ENCODE peak calls at places on chromosomes 1 and 21, in eight cellular contexts. One of them, this sample, is unnamed. For H3K4me1, the result is how much of the 10 kb centered on the place peaks cover.

GRCh38 chr1:50980505-50980904 is 10.5 kb downstream of the CDKN2C start:
- DNase-seq in lung: no peak
- DNase-seq in IMR-90: no peak
- DNase-seq in esophagus muscularis mucosa: no peak
- DNase-seq in right cardiac atrium: no peak
- DNase-seq in left lung: no peak
- DNase-seq in CD8-positive, alpha-beta memory T cell: no peak
- DNase-seq in mammary epithelial cell: no peak
- DNase-seq in this sample: no peak

GRCh38 chr1:23875382-23875781 is 7.3 kb upstream of the FUCA1 start:
- DNase-seq in esophagus muscularis mucosa: no peak
- DNase-seq in right cardiac atrium: no peak
- DNase-seq in lung: no peak
- DNase-seq in CD8-positive, alpha-beta memory T cell: no peak
- DNase-seq in left lung: no peak
- DNase-seq in IMR-90: no peak
- DNase-seq in mammary epithelial cell: no peak
- DNase-seq in this sample: no peak

GRCh38 chr1:236759252-236759859 is 35.7 kb upstream of the MTR start:
- DNase-seq in esophagus muscularis mucosa: no peak
- DNase-seq in lung: no peak
- DNase-seq in CD8-positive, alpha-beta memory T cell: peak
- DNase-seq in IMR-90: peak
- DNase-seq in left lung: no peak
- DNase-seq in mammary epithelial cell: peak
- DNase-seq in right cardiac atrium: no peak
- DNase-seq in this sample: peak

GRCh38 chr1:197868751-197869501 is 33.5 kb upstream of the C1orf53 start:
- DNase-seq in mammary epithelial cell: peak
- DNase-seq in lung: no peak
- DNase-seq in IMR-90: peak
- DNase-seq in right cardiac atrium: no peak
- DNase-seq in CD8-positive, alpha-beta memory T cell: peak
- DNase-seq in left lung: no peak
- DNase-seq in esophagus muscularis mucosa: no peak
- DNase-seq in this sample: peak

GRCh38 chr1:231781887-231782286 is 155.3 kb downstream of the DISC1 start:
- DNase-seq in left lung: no peak
- DNase-seq in esophagus muscularis mucosa: no peak
- DNase-seq in lung: no peak
- DNase-seq in right cardiac atrium: no peak
- DNase-seq in IMR-90: no peak
- DNase-seq in mammary epithelial cell: no peak
- DNase-seq in CD8-positive, alpha-beta memory T cell: no peak
- DNase-seq in this sample: no peak

GRCh38 chr1:202438393-202439174 is 90.1 kb downstream of the PPP1R12B start:
- DNase-seq in IMR-90: no peak
- DNase-seq in mammary epithelial cell: no peak
- DNase-seq in esophagus muscularis mucosa: no peak
- DNase-seq in lung: no peak
- DNase-seq in CD8-positive, alpha-beta memory T cell: no peak
- DNase-seq in right cardiac atrium: no peak
- DNase-seq in left lung: no peak
- DNase-seq in this sample: no peak

GRCh38 chr1:89262643-89263042 is 10.0 kb downstream of the GBP5 start:
- DNase-seq in lung: no peak
- DNase-seq in mammary epithelial cell: peak
- DNase-seq in esophagus muscularis mucosa: no peak
- DNase-seq in left lung: no peak
- DNase-seq in IMR-90: peak
- DNase-seq in CD8-positive, alpha-beta memory T cell: no peak
- DNase-seq in right cardiac atrium: no peak
- DNase-seq in this sample: no peak

GRCh38 chr1:15038232-15039016 is 115.1 kb upstream of the TMEM51 start:
- DNase-seq in left lung: no peak
- DNase-seq in right cardiac atrium: no peak
- DNase-seq in esophagus muscularis mucosa: no peak
- DNase-seq in lung: no peak
- DNase-seq in IMR-90: peak
- DNase-seq in mammary epithelial cell: peak
- DNase-seq in CD8-positive, alpha-beta memory T cell: no peak
- DNase-seq in this sample: peak

GRCh38 chr1:103337779-103338178 is 187.7 kb upstream of the RNPC3 start:
- DNase-seq in mammary epithelial cell: no peak
- DNase-seq in IMR-90: no peak
- DNase-seq in lung: no peak
- DNase-seq in CD8-positive, alpha-beta memory T cell: no peak
- DNase-seq in right cardiac atrium: no peak
- DNase-seq in left lung: no peak
- DNase-seq in esophagus muscularis mucosa: no peak
- DNase-seq in this sample: no peak

GRCh38 chr1:185257947-185258203 is 59.2 kb downstream of the IVNS1ABP start:
- DNase-seq in right cardiac atrium: no peak
- DNase-seq in left lung: no peak
- DNase-seq in esophagus muscularis mucosa: no peak
- DNase-seq in mammary epithelial cell: peak
- DNase-seq in lung: no peak
- DNase-seq in CD8-positive, alpha-beta memory T cell: no peak
- DNase-seq in IMR-90: peak
- DNase-seq in this sample: no peak

GRCh38 chr21:25636727-25637126 is 2.3 kb upstream of the JAM2 start:
- DNase-seq in right cardiac atrium: no peak
- DNase-seq in mammary epithelial cell: no peak
- DNase-seq in lung: no peak
- DNase-seq in IMR-90: peak
- DNase-seq in esophagus muscularis mucosa: no peak
- DNase-seq in left lung: no peak
- DNase-seq in CD8-positive, alpha-beta memory T cell: no peak
- DNase-seq in this sample: no peak

DNA sequence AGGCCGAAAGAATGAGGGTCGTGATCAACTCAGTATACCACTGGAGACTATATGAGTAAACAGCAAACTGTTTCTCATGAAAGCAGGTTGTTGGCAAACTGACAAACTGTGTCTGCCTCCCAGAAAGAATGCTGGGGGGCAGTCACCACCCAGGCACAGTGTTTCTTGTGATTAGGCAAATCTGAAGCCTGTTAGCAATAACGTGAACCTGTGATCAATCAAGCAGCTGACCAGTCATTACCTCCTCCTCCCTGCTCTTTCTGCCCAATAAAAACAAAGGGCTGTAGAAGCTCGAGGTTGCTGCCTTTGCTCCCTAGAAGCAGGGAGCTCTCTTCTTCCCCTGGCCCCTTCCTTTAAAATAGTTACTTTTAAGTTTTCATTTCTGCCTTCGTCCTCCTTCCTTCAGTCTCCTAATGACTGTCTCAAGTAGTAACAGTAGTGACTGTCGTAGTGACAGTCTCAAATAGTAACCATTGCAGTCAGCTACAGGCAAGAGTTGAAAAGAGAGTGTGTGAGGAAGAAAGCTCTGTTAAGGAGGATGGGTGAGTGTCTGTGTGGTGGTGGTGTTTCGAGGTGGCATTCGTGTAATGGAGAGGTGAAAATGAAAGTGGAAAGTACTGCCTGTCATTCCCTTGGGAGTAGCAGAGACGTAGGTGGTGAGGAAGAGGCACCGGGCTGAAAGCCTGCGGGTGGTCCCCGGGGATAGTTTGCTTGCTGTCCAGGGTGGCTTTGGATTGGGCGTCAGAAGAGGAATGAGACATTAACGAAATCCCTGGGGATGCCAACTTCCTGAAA is 14.5 kb downstream of the HHAT start:
- DNase-seq in left lung: no peak
- DNase-seq in right cardiac atrium: no peak
- DNase-seq in esophagus muscularis mucosa: no peak
- DNase-seq in IMR-90: no peak
- DNase-seq in mammary epithelial cell: no peak
- DNase-seq in CD8-positive, alpha-beta memory T cell: no peak
- DNase-seq in lung: no peak
- DNase-seq in this sample: no peak
- H3K4me3 ChIP-seq in left lung: peak
- H3K4me3 ChIP-seq in right cardiac atrium: peak
- H3K4me3 ChIP-seq in esophagus muscularis mucosa: peak
- H3K4me3 ChIP-seq in IMR-90: peak
- H3K4me3 ChIP-seq in mammary epithelial cell: peak
- H3K4me3 ChIP-seq in CD8-positive, alpha-beta memory T cell: no peak
- H3K4me3 ChIP-seq in lung: peak
- H3K4me3 ChIP-seq in this sample: peak

DNA sequence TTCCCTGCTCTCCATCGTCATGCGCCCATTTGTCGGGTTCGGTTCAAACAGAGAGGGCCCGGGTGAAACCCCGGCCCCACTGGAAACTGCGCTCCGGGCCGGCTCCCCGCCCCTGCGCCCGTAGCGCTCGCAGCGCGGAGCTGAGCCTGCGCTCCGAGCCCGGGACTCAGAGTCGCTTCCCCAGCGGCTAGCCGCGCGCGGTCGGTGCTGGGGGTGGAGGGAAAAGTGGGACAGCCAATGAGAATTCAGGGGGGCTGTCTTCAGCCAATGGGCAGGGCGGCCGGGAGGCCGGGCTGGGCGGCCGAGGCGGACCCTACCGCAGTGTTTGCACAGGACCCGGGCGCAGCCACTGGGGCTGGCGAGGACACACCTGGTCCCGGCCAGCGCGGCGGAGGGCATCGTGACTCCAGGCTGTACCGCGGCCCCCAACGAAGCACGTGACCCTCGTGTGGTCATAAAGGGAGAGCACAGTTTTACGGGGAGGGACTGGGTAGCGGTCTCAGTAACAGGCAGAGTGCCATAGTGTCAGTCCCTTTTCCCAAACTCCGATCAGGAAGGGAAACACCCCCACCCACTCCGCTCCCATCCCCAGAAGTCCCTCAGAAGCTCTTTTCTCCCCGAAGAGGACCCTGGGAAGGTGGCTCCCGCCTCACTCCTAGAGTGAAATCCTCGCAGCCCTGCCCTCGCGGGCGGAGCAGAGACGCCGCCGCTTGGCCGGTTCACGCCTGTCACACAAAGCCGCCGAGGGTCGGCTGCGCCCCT is at the start of gene INKA2:
- DNase-seq in lung: peak
- DNase-seq in left lung: peak
- DNase-seq in CD8-positive, alpha-beta memory T cell: peak
- DNase-seq in esophagus muscularis mucosa: peak
- DNase-seq in IMR-90: peak
- DNase-seq in right cardiac atrium: peak
- DNase-seq in mammary epithelial cell: peak
- DNase-seq in this sample: peak
- H3K4me1 ChIP-seq in lung: under half
- H3K4me1 ChIP-seq in left lung: under half
- H3K4me1 ChIP-seq in CD8-positive, alpha-beta memory T cell: under half
- H3K4me1 ChIP-seq in esophagus muscularis mucosa: half or more
- H3K4me1 ChIP-seq in IMR-90: under half
- H3K4me1 ChIP-seq in right cardiac atrium: under half
- H3K4me1 ChIP-seq in mammary epithelial cell: under half
- H3K4me1 ChIP-seq in this sample: under half

GRCh38 chr1:205298191-205298994 is 23.2 kb downstream of the NUAK2 start:
- DNase-seq in mammary epithelial cell: peak
- DNase-seq in esophagus muscularis mucosa: no peak
- DNase-seq in lung: no peak
- DNase-seq in IMR-90: peak
- DNase-seq in right cardiac atrium: no peak
- DNase-seq in left lung: no peak
- DNase-seq in CD8-positive, alpha-beta memory T cell: no peak
- DNase-seq in this sample: peak
- H3K4me3 ChIP-seq in mammary epithelial cell: no peak
- H3K4me3 ChIP-seq in esophagus muscularis mucosa: no peak
- H3K4me3 ChIP-seq in lung: no peak
- H3K4me3 ChIP-seq in IMR-90: no peak
- H3K4me3 ChIP-seq in right cardiac atrium: no peak
- H3K4me3 ChIP-seq in left lung: no peak
- H3K4me3 ChIP-seq in CD8-positive, alpha-beta memory T cell: no peak
- H3K4me3 ChIP-seq in this sample: no peak

GRCh38 chr1:12180903-12181302 is 14.1 kb downstream of the TNFRSF1B start:
- DNase-seq in right cardiac atrium: no peak
- DNase-seq in lung: no peak
- DNase-seq in mammary epithelial cell: no peak
- DNase-seq in IMR-90: no peak
- DNase-seq in left lung: no peak
- DNase-seq in esophagus muscularis mucosa: no peak
- DNase-seq in CD8-positive, alpha-beta memory T cell: no peak
- DNase-seq in this sample: no peak
- H3K4me1 ChIP-seq in right cardiac atrium: under half
- H3K4me1 ChIP-seq in lung: half or more
- H3K4me1 ChIP-seq in mammary epithelial cell: under half
- H3K4me1 ChIP-seq in IMR-90: under half
- H3K4me1 ChIP-seq in left lung: half or more
- H3K4me1 ChIP-seq in esophagus muscularis mucosa: half or more
- H3K4me1 ChIP-seq in CD8-positive, alpha-beta memory T cell: half or more
- H3K4me1 ChIP-seq in this sample: under half

DNA sequence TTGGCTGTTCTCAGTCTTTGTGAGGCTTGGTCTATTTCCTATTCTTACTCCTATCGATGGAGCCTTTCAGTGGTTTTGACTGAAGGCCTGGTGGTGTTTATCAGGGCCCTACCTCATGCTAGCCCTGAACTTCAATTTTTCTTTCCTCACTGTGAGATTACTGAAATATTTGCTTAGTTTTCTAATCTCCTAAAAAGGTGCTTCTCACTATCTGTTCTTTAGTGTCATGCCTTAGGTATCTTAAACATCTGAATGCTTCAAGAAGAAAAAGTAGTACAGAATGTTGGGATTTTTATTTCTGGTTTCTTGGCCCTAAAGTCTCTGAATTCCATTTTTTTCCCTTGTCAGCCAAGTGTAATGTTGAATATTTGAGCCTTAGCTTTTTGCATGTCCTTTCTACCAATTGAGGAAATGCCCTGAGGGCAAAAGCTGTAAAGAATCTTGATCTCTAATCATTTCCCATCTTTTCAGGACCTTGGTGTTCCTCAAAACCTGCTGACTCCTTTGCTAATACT is 47.9 kb upstream of the PRKACB start:
- DNase-seq in IMR-90: peak
- DNase-seq in left lung: no peak
- DNase-seq in CD8-positive, alpha-beta memory T cell: no peak
- DNase-seq in esophagus muscularis mucosa: no peak
- DNase-seq in lung: no peak
- DNase-seq in right cardiac atrium: no peak
- DNase-seq in mammary epithelial cell: no peak
- DNase-seq in this sample: no peak
- H3K4me3 ChIP-seq in IMR-90: no peak
- H3K4me3 ChIP-seq in left lung: no peak
- H3K4me3 ChIP-seq in CD8-positive, alpha-beta memory T cell: no peak
- H3K4me3 ChIP-seq in esophagus muscularis mucosa: no peak
- H3K4me3 ChIP-seq in lung: no peak
- H3K4me3 ChIP-seq in right cardiac atrium: no peak
- H3K4me3 ChIP-seq in mammary epithelial cell: no peak
- H3K4me3 ChIP-seq in this sample: no peak

This sample was measured in SJCRH30.